ENCODE peak calls at places on chromosomes 1 and 21, in five cellular contexts. Z is HTR-8/SVneo, V is IMR-90, T is cerebellar nuclear complex, B is Calu3. N is an unnamed sample.

GRCh38 chr1:83097715-83098613 is 901.0 kb downstream of the TTLL7 start:
- DNase-seq in V (no peak), B (no peak), T (no peak), Z (no peak), N (no peak)

GRCh38 chr1:12600880-12601633 is 17.0 kb downstream of the DHRS3 start:
- DNase-seq in Z (no peak), V (no peak), B (peak; percentile 52), T (no peak), N (no peak)

GRCh38 chr21:37552496-37553399 is 186.2 kb downstream of the DYRK1A start:
- DNase-seq in T (no peak), B (no peak), Z (no peak), V (no peak), N (no peak)

GRCh38 chr1:160401972-160402795 is 1.8 kb downstream of the VANGL2 start:
- DNase-seq in V (no peak), Z (no peak), B (no peak), T (no peak), N (no peak)

GRCh38 chr1:30787266-30787665 is 29.7 kb upstream of the LAPTM5 start:
- DNase-seq in T (no peak), B (no peak), V (no peak), Z (no peak), N (no peak)

GRCh38 chr1:64953241-64953640 is 13.1 kb downstream of the JAK1 start:
- DNase-seq in Z (no peak), T (no peak), V (no peak), B (no peak), N (no peak)

GRCh38 chr1:36224537-36225297 is 474 bp downstream of the THRAP3 start:
- DNase-seq in V (peak; percentile 83), B (peak; percentile 64), T (no peak), Z (peak; percentile 66), N (peak; percentile 36)

GRCh38 chr1:227890451-227891222 is 57.1 kb downstream of the WNT9A start:
- DNase-seq in B (no peak), T (no peak), V (no peak), Z (no peak), N (no peak)

GRCh38 chr1:193103759-193104495 is 1.3 kb downstream of the GLRX2 start:
- DNase-seq in V (no peak), Z (no peak), B (no peak), T (no peak), N (no peak)

GRCh38 chr1:112296908-112297307 is 99.1 kb upstream of the CTTNBP2NL start:
- DNase-seq in B (no peak), Z (no peak), T (no peak), V (peak; percentile 50), N (no peak)

GRCh38 chr1:62613890-62614289 is 16.6 kb downstream of the ANGPTL3 start:
- DNase-seq in V (peak; percentile 22), B (no peak), T (no peak), Z (no peak), N (no peak)

GRCh38 chr1:57578099-57578498 is 154.2 kb upstream of the DAB1 start:
- DNase-seq in V (no peak), T (no peak), B (no peak), Z (no peak), N (no peak)

GRCh38 chr1:162444903-162445302 is 33.0 kb upstream of the SH2D1B start:
- DNase-seq in T (no peak), Z (no peak), V (no peak), B (no peak), N (no peak)

GRCh38 chr1:81717230-81717629 is 83.5 kb upstream of the ADGRL2 start:
- DNase-seq in T (no peak), V (no peak), B (no peak), Z (no peak), N (no peak)

GRCh38 chr1:118047006-118047649 is 117.6 kb downstream of the WDR3 start:
- DNase-seq in T (no peak), Z (no peak), B (no peak), V (no peak), N (no peak)

GRCh38 chr1:212260557-212261342 is 24.5 kb upstream of the PPP2R5A start:
- DNase-seq in B (peak; percentile 69), V (peak; percentile 35), T (no peak), Z (no peak), N (no peak)

N was measured in NCI-H187 treated with DMSO at 0.1 percent for 48 hours.